ENCODE peak calls at places on chromosomes 11 and 22, in five cellular contexts. One of them, this sample, is unnamed.

GRCh38 chr11:43497144-43497543 is 138.4 kb downstream of the TTC17 start:
- DNase-seq in osteocyte: no peak
- DNase-seq in NCI-H1092: no peak
- DNase-seq in substantia nigra: no peak
- DNase-seq in stimulated activated CD8-positive, alpha-beta memory T cell treated with anti-CD3 and anti-CD28 coated beads, Interleukin-4, amount 100 ng/mL, for 4 hours: no peak
- DNase-seq in this sample: no peak

GRCh38 chr11:76805206-76805913 is 22.2 kb downstream of the TSKU start:
- DNase-seq in NCI-H1092: no peak
- DNase-seq in osteocyte: peak
- DNase-seq in substantia nigra: no peak
- DNase-seq in stimulated activated CD8-positive, alpha-beta memory T cell treated with anti-CD3 and anti-CD28 coated beads, Interleukin-4, amount 100 ng/mL, for 4 hours: no peak
- DNase-seq in this sample: no peak

GRCh38 chr22:25572708-25573161 is 8.3 kb downstream of the GRK3 start:
- DNase-seq in substantia nigra: no peak
- DNase-seq in stimulated activated CD8-positive, alpha-beta memory T cell treated with anti-CD3 and anti-CD28 coated beads, Interleukin-4, amount 100 ng/mL, for 4 hours: no peak
- DNase-seq in osteocyte: no peak
- DNase-seq in NCI-H1092: no peak
- DNase-seq in this sample: no peak

GRCh38 chr22:21842946-21843345 is 24.5 kb downstream of the MAPK1 start:
- DNase-seq in osteocyte: peak
- DNase-seq in substantia nigra: no peak
- DNase-seq in NCI-H1092: no peak
- DNase-seq in stimulated activated CD8-positive, alpha-beta memory T cell treated with anti-CD3 and anti-CD28 coated beads, Interleukin-4, amount 100 ng/mL, for 4 hours: no peak
- DNase-seq in this sample: no peak

GRCh38 chr22:30488121-30488520 is 16.3 kb upstream of the SEC14L3 start:
- DNase-seq in osteocyte: no peak
- DNase-seq in NCI-H1092: no peak
- DNase-seq in stimulated activated CD8-positive, alpha-beta memory T cell treated with anti-CD3 and anti-CD28 coated beads, Interleukin-4, amount 100 ng/mL, for 4 hours: no peak
- DNase-seq in substantia nigra: no peak
- DNase-seq in this sample: no peak

GRCh38 chr11:47923667-47924066 is 56.7 kb upstream of the PTPRJ start:
- DNase-seq in NCI-H1092: no peak
- DNase-seq in substantia nigra: no peak
- DNase-seq in stimulated activated CD8-positive, alpha-beta memory T cell treated with anti-CD3 and anti-CD28 coated beads, Interleukin-4, amount 100 ng/mL, for 4 hours: no peak
- DNase-seq in osteocyte: no peak
- DNase-seq in this sample: no peak

GRCh38 chr11:100619484-100619883 is 67.6 kb upstream of the ARHGAP42 start:
- DNase-seq in substantia nigra: no peak
- DNase-seq in NCI-H1092: no peak
- DNase-seq in osteocyte: no peak
- DNase-seq in stimulated activated CD8-positive, alpha-beta memory T cell treated with anti-CD3 and anti-CD28 coated beads, Interleukin-4, amount 100 ng/mL, for 4 hours: no peak
- DNase-seq in this sample: no peak

GRCh38 chr22:48407256-48407955 is 1420.3 kb downstream of the BRD1 start:
- DNase-seq in substantia nigra: no peak
- DNase-seq in NCI-H1092: no peak
- DNase-seq in stimulated activated CD8-positive, alpha-beta memory T cell treated with anti-CD3 and anti-CD28 coated beads, Interleukin-4, amount 100 ng/mL, for 4 hours: no peak
- DNase-seq in osteocyte: peak
- DNase-seq in this sample: no peak

GRCh38 chr22:17965538-17966402 is 58.6 kb downstream of the MICAL3 start:
- DNase-seq in osteocyte: no peak
- DNase-seq in substantia nigra: no peak
- DNase-seq in NCI-H1092: no peak
- DNase-seq in stimulated activated CD8-positive, alpha-beta memory T cell treated with anti-CD3 and anti-CD28 coated beads, Interleukin-4, amount 100 ng/mL, for 4 hours: no peak
- DNase-seq in this sample: no peak

GRCh38 chr11:63985812-63986155 is 454 bp upstream of the OTUB1 start:
- DNase-seq in stimulated activated CD8-positive, alpha-beta memory T cell treated with anti-CD3 and anti-CD28 coated beads, Interleukin-4, amount 100 ng/mL, for 4 hours: no peak
- DNase-seq in osteocyte: no peak
- DNase-seq in substantia nigra: peak
- DNase-seq in NCI-H1092: no peak
- DNase-seq in this sample: no peak

GRCh38 chr22:49366437-49366836 is 461.2 kb downstream of the BRD1 start:
- DNase-seq in substantia nigra: no peak
- DNase-seq in stimulated activated CD8-positive, alpha-beta memory T cell treated with anti-CD3 and anti-CD28 coated beads, Interleukin-4, amount 100 ng/mL, for 4 hours: no peak
- DNase-seq in NCI-H1092: no peak
- DNase-seq in osteocyte: peak
- DNase-seq in this sample: no peak

GRCh38 chr11:35893796-35894475 is 49.9 kb upstream of the LDLRAD3 start:
- DNase-seq in substantia nigra: no peak
- DNase-seq in osteocyte: no peak
- DNase-seq in NCI-H1092: no peak
- DNase-seq in stimulated activated CD8-positive, alpha-beta memory T cell treated with anti-CD3 and anti-CD28 coated beads, Interleukin-4, amount 100 ng/mL, for 4 hours: no peak
- DNase-seq in this sample: peak

GRCh38 chr11:80388133-80388532 is 947.3 kb upstream of the TENM4 start:
- DNase-seq in osteocyte: no peak
- DNase-seq in NCI-H1092: no peak
- DNase-seq in substantia nigra: no peak
- DNase-seq in stimulated activated CD8-positive, alpha-beta memory T cell treated with anti-CD3 and anti-CD28 coated beads, Interleukin-4, amount 100 ng/mL, for 4 hours: no peak
- DNase-seq in this sample: no peak

GRCh38 chr11:69511358-69512015 is 30.0 kb downstream of the LINC01488 start:
- DNase-seq in NCI-H1092: no peak
- DNase-seq in stimulated activated CD8-positive, alpha-beta memory T cell treated with anti-CD3 and anti-CD28 coated beads, Interleukin-4, amount 100 ng/mL, for 4 hours: no peak
- DNase-seq in osteocyte: no peak
- DNase-seq in substantia nigra: no peak
- DNase-seq in this sample: no peak

GRCh38 chr11:22703040-22703439 is 36.6 kb downstream of the GAS2 start:
- DNase-seq in stimulated activated CD8-positive, alpha-beta memory T cell treated with anti-CD3 and anti-CD28 coated beads, Interleukin-4, amount 100 ng/mL, for 4 hours: no peak
- DNase-seq in NCI-H1092: peak
- DNase-seq in osteocyte: no peak
- DNase-seq in substantia nigra: no peak
- DNase-seq in this sample: no peak

GRCh38 chr11:120337133-120337895 is 1.1 kb downstream of the ARHGEF12 start:
- DNase-seq in NCI-H1092: no peak
- DNase-seq in substantia nigra: no peak
- DNase-seq in osteocyte: no peak
- DNase-seq in stimulated activated CD8-positive, alpha-beta memory T cell treated with anti-CD3 and anti-CD28 coated beads, Interleukin-4, amount 100 ng/mL, for 4 hours: no peak
- DNase-seq in this sample: no peak

GRCh38 chr22:49184736-49185135 is 642.9 kb downstream of the BRD1 start:
- DNase-seq in NCI-H1092: no peak
- DNase-seq in osteocyte: no peak
- DNase-seq in stimulated activated CD8-positive, alpha-beta memory T cell treated with anti-CD3 and anti-CD28 coated beads, Interleukin-4, amount 100 ng/mL, for 4 hours: no peak
- DNase-seq in substantia nigra: no peak
- DNase-seq in this sample: no peak

GRCh38 chr22:29146771-29147170 is 58.9 kb upstream of the EMID1 start:
- DNase-seq in osteocyte: no peak
- DNase-seq in stimulated activated CD8-positive, alpha-beta memory T cell treated with anti-CD3 and anti-CD28 coated beads, Interleukin-4, amount 100 ng/mL, for 4 hours: no peak
- DNase-seq in NCI-H1092: no peak
- DNase-seq in substantia nigra: no peak
- DNase-seq in this sample: no peak

GRCh38 chr11:35364101-35364780 is 55.1 kb downstream of the SLC1A2 start:
- DNase-seq in osteocyte: peak
- DNase-seq in substantia nigra: peak
- DNase-seq in NCI-H1092: no peak
- DNase-seq in stimulated activated CD8-positive, alpha-beta memory T cell treated with anti-CD3 and anti-CD28 coated beads, Interleukin-4, amount 100 ng/mL, for 4 hours: no peak
- DNase-seq in this sample: no peak